ENCODE peak calls at places on chromosomes 12 and 14, in four cellular contexts. Q is neuronal stem cell, R is BJ, J is cardiac fibroblast. B is an unnamed sample.

GRCh38 chr14:100533647-100534485 is 53.4 kb downstream of the BEGAIN start:
- DNase-seq in Q (no peak), R (no peak), J (peak), B (no peak)

GRCh38 chr12:100741084-100741711 is 53.4 kb upstream of the ANO4 start:
- DNase-seq in Q (no peak), R (no peak), J (peak), B (no peak)

GRCh38 chr12:63400746-63401145 is 249.7 kb upstream of the AVPR1A start:
- DNase-seq in Q (no peak), R (no peak), J (peak), B (peak)

GRCh38 chr14:101113108-101113612 is 209.6 kb upstream of the RTL1 start:
- DNase-seq in Q (no peak), R (no peak), J (no peak), B (no peak)

GRCh38 chr14:73025544-73025943 is 1.4 kb downstream of the ZFYVE1 start:
- DNase-seq in Q (no peak), R (no peak), J (peak), B (peak)

GRCh38 chr14:91187271-91187670 is 57.2 kb downstream of the GPR68 start:
- DNase-seq in Q (no peak), R (no peak), J (no peak), B (no peak)

GRCh38 chr12:6469609-6470374 is 685 bp downstream of the VAMP1 start:
- DNase-seq in Q (no peak), R (no peak), J (no peak), B (no peak)

GRCh38 chr14:50013198-50013918 is 103.0 kb downstream of the VCPKMT start:
- DNase-seq in Q (no peak), R (no peak), J (no peak), B (no peak)

GRCh38 chr14:61398221-61398620 is 76.8 kb downstream of the PRKCH start:
- DNase-seq in Q (no peak), R (no peak), J (no peak), B (no peak)

GRCh38 chr14:61403411-61403810 is 82.0 kb downstream of the PRKCH start:
- DNase-seq in Q (no peak), R (no peak), J (no peak), B (no peak)

GRCh38 chr14:61404637-61405036 is 83.3 kb downstream of the PRKCH start:
- DNase-seq in Q (no peak), R (no peak), J (no peak), B (no peak)

GRCh38 chr14:61399365-61399764 is 78.0 kb downstream of the PRKCH start:
- DNase-seq in Q (no peak), R (no peak), J (no peak), B (no peak)

DNA sequence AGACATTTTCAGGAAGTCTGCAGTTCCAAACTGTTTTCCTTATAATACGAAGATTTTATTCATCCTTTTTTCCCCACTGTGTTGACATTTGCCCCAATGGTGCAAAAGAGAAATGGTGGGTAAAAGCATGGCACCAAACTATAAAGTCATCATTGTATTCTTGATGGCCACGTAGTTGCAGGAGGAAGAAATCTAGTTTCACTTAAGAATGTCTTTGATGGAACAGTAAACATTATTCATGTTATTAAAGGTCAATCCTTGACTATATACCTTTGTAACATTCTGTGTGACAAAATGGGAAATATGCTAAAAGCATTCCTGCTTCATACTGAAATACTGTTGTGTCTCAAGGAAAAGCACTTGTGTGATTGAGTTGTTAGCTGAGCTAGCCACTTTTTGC is 80.1 kb downstream of the PRKCH start:
- DNase-seq in Q (no peak), R (no peak), J (no peak), B (no peak)
- H3K4me3 ChIP-seq in Q (no peak), R (no peak), J (no peak), B (no peak)

GRCh38 chr12:53985900-53986685 is 1.1 kb downstream of the HOXC10 start:
- DNase-seq in Q (no peak), R (no peak), J (no peak), B (no peak)
- H3K4me3 ChIP-seq in Q (no peak), R (peak), J (no peak), B (peak)

GRCh38 chr14:92323916-92324818 is 1.2 kb downstream of the SLC24A4 start:
- DNase-seq in Q (no peak), R (no peak), J (no peak), B (no peak)
- H3K4me3 ChIP-seq in Q (peak), R (no peak), J (no peak), B (no peak)

GRCh38 chr12:20369164-20370000 is 1.0 kb downstream of the PDE3A start:
- DNase-seq in Q (peak), R (no peak), J (peak), B (peak)
- H3K4me3 ChIP-seq in Q (peak), R (peak), J (peak), B (peak)